ENCODE peak calls at places on chromosomes 12 and 14, in four cellular contexts. N, U, P and Q are unnamed samples.

GRCh38 chr14:78746086-78746595 is 576.0 kb downstream of the NRXN3 start:
- DNase-seq in U (no peak), N (no peak), P (no peak), Q (no peak)

GRCh38 chr14:79044894-79045624 is 874.9 kb downstream of the NRXN3 start:
- DNase-seq in P (no peak), U (no peak), N (peak; percentile 83), Q (peak; percentile 7)

GRCh38 chr14:63896278-63896720 is 43.5 kb downstream of the SYNE2 start:
- DNase-seq in U (no peak), N (peak; percentile 99), P (no peak), Q (peak; percentile 95)

GRCh38 chr14:77376380-77376770 is 519 bp downstream of the TMED8 start:
- DNase-seq in P (peak; percentile 56), U (no peak), N (no peak), Q (no peak)

GRCh38 chr12:55877824-55878223 is 35.1 kb upstream of the MMP19 start:
- DNase-seq in N (no peak), P (no peak), U (no peak), Q (no peak)

GRCh38 chr12:45587877-45588530 is 141.5 kb upstream of the ARID2 start:
- DNase-seq in U (no peak), P (no peak), N (no peak), Q (no peak)

GRCh38 chr12:108685469-108686247 is 45.7 kb downstream of the CORO1C start:
- DNase-seq in P (no peak), U (no peak), N (no peak), Q (no peak)

GRCh38 chr14:93522221-93522620 is 91.5 kb downstream of the UNC79 start:
- DNase-seq in P (no peak), U (no peak), N (no peak), Q (no peak)

GRCh38 chr14:63163306-63163705 is 40.9 kb upstream of the RHOJ start:
- DNase-seq in N (no peak), P (no peak), U (no peak), Q (no peak)

GRCh38 chr12:75908961-75909699 is 122.4 kb downstream of the PHLDA1 start:
- DNase-seq in U (no peak), P (no peak), N (peak; percentile 76), Q (no peak)

GRCh38 chr12:3456809-3457208 is 34.2 kb upstream of the PRMT8 start:
- DNase-seq in N (no peak), U (no peak), P (no peak), Q (no peak)

GRCh38 chr14:95498622-95499353 is 17.7 kb downstream of the SYNE3 start:
- DNase-seq in N (no peak), U (no peak), P (no peak), Q (no peak)

GRCh38 chr14:95500201-95500681 is 16.2 kb downstream of the SYNE3 start:
- DNase-seq in U (no peak), P (no peak), N (no peak), Q (no peak)

GRCh38 chr14:95502381-95502950 is 14.0 kb downstream of the SYNE3 start:
- DNase-seq in U (no peak), P (no peak), N (no peak), Q (no peak)

GRCh38 chr14:95499354-95499750 is 17.1 kb downstream of the SYNE3 start:
- DNase-seq in N (no peak), P (no peak), U (no peak), Q (no peak)

DNA sequence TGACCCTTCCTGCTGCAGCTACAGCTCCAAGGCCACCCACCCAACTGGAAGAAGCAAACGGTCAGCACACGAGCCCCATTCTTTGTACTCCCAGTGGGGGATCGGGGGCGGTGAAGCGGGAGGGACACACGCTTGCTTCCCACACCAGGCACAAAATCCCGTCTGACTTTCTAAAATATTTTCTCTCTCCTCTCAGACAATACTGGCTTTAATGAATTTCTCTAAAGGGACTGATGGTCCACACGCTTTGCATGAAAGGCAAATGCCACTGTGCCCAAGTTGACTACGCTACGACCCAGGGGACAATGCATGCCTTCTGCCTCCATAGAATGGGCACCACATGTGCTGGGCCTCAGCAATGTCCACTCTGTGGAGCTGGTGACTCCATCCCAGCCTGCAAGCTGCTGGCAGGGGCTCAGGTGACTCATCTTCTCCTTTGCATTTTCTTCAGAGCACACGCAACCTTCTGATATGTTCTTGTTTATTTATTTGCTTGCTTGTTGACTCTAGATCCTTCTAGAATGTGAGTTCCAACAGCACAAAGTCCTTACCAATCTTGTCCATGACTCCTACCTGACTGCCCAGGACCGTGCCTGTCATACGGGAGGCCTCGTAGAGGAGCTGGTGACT is 15.6 kb downstream of the SYNE3 start:
- DNase-seq in N (peak; percentile 73), U (no peak), P (no peak), Q (no peak)
- TF ChIP-seq CTCF in N (no peak), U (no peak), P (no peak), Q (no peak)

GRCh38 chr12:25025260-25025659 is 76.4 kb upstream of the BCAT1 start:
- DNase-seq in U (no peak), N (no peak), P (no peak), Q (no peak)
- H3K4me3 ChIP-seq in U (no peak overlapping the region), N (no peak overlapping the region), P (no peak overlapping the region), Q (no peak overlapping the region)

GRCh38 chr12:26465419-26466097 is 270.2 kb downstream of the SSPN start:
- DNase-seq in N (no peak), U (no peak), P (no peak), Q (peak; percentile 28)
- TF ChIP-seq CTCF in N (no peak), U (peak; percentile 5), P (no peak), Q (peak; percentile 45)

GRCh38 chr12:6945613-6946012 is 1.8 kb downstream of the C12orf57 start:
- DNase-seq in U (no peak), P (no peak), N (no peak), Q (no peak)
- H3K4me3 ChIP-seq in U (peak overlapping the region; percentile 78), P (peak overlapping the region; percentile 97), N (no peak overlapping the region), Q (no peak overlapping the region)

DNA sequence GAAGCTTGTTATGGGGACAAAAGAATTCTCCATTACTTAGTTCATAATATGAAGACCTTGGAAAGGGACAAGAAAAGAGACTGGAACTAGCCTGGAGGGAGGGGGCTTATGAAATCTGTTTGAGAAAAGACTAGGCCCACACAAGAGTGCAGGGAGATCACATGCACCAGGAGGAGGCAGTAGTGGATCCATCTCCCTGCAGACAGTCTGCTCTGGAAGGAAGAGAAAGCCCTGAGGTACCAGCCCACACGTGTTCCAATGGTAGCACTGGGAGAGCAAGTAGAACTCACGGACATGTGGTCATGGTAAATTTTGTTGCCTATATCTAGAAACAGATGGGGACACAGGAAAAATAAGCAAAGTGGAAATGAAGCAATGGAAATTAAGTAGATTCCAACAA is 445.4 kb downstream of the SOX5 start:
- DNase-seq in N (no peak), P (no peak), U (no peak), Q (no peak)
- TF ChIP-seq CTCF in N (no peak), P (no peak), U (no peak), Q (peak; percentile 3)

GRCh38 chr12:120116443-120116791 is at the start of gene RAB35:
- DNase-seq in U (no peak), P (no peak), N (no peak), Q (no peak)

GRCh38 chr12:120116792-120117651 is 469 bp upstream of the RAB35 start:
- DNase-seq in U (no peak), P (peak; percentile 99), N (peak; percentile 75), Q (peak; percentile 50)

GRCh38 chr12:120117961-120118709 is 1.6 kb upstream of the RAB35 start:
- DNase-seq in P (no peak), U (no peak), N (no peak), Q (no peak)

GRCh38 chr12:120119395-120119973 is 2.9 kb upstream of the RAB35 start:
- DNase-seq in U (peak; percentile 91), P (no peak), N (no peak), Q (no peak)

DNA sequence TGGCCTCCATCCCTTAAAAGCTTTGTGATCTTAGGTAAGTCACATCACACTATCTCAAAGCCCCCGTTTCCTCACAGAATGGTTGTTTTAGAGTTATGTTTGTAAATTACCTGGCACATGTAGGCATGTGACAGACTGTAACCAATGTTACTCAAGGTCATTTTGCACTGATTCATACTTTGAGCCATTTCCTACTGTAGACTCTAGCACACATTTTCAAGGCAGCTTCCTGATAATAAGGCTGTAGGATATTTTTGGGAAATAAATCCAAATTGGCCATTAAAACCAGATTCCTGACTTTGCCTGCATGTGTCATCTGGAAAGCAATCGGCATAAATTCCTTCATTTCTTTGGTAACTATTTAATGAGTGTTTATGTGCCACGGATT is 2.2 kb upstream of the RAB35 start:
- DNase-seq in P (no peak), U (no peak), N (no peak), Q (no peak)
- H3K4me3 ChIP-seq in P (no peak overlapping the region), U (peak overlapping the region; percentile 76), N (peak overlapping the region; percentile 89), Q (peak overlapping the region; percentile 15)

GRCh38 chr12:114770323-114770722 is 86.3 kb upstream of the TBX3 start:
- DNase-seq in P (no peak), U (no peak), N (no peak), Q (no peak)
- TF ChIP-seq CTCF in P (no peak), U (no peak), N (no peak), Q (no peak)

DNA sequence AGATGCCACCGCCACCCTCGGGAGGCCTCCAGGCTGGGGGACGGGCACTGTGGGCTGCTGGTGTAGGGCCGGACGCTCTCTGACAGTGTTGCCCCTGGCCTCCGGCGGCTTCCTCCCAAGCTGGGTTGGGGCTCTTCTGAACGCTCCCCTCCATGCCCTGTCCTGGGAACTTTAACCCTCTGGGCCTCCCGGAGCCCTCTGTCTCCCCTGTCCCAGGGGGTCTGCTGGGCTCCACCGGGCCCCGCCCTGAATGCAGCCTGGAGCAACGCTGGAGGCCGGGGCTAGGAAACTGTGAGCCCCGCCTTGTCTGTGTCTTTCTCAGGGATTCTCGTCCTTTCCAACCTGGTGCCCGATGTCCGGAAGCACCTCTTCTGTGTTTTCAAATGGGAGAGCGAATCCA is 45.7 kb upstream of the FBRSL1 start:
- DNase-seq in P (no peak), U (no peak), N (no peak), Q (no peak)
- H3K4me3 ChIP-seq in P (peak overlapping the region; percentile 36), U (no peak overlapping the region), N (no peak overlapping the region), Q (no peak overlapping the region)